ENCODE peak calls at places on chromosomes 3 and 15, in five cellular contexts. One of them, this sample, is unnamed.

GRCh38 chr15:54567408-54568040 is 589.3 kb downstream of the UNC13C start:
- DNase-seq in dorsolateral prefrontal cortex: no peak
- DNase-seq in esophagus squamous epithelium: no peak
- DNase-seq in endothelial cell of umbilical vein: no peak
- DNase-seq in mesendoderm: no peak
- DNase-seq in this sample: no peak

GRCh38 chr15:91852741-91853500 is 587 bp upstream of the SLCO3A1 start:
- DNase-seq in dorsolateral prefrontal cortex: peak
- DNase-seq in esophagus squamous epithelium: peak
- DNase-seq in endothelial cell of umbilical vein: peak
- DNase-seq in mesendoderm: peak
- DNase-seq in this sample: peak

GRCh38 chr3:64728428-64728827 is 40.6 kb upstream of the ADAMTS9 start:
- DNase-seq in dorsolateral prefrontal cortex: no peak
- DNase-seq in esophagus squamous epithelium: no peak
- DNase-seq in endothelial cell of umbilical vein: no peak
- DNase-seq in mesendoderm: no peak
- DNase-seq in this sample: no peak

GRCh38 chr3:41323860-41324259 is 124.6 kb downstream of the CTNNB1 start:
- DNase-seq in dorsolateral prefrontal cortex: no peak
- DNase-seq in esophagus squamous epithelium: no peak
- DNase-seq in endothelial cell of umbilical vein: no peak
- DNase-seq in mesendoderm: peak
- DNase-seq in this sample: no peak

GRCh38 chr3:13832130-13832529 is 47.7 kb downstream of the WNT7A start:
- DNase-seq in dorsolateral prefrontal cortex: no peak
- DNase-seq in esophagus squamous epithelium: no peak
- DNase-seq in endothelial cell of umbilical vein: no peak
- DNase-seq in mesendoderm: no peak
- DNase-seq in this sample: no peak

GRCh38 chr3:150312018-150312657 is 96.0 kb upstream of the TSC22D2 start:
- DNase-seq in dorsolateral prefrontal cortex: no peak
- DNase-seq in esophagus squamous epithelium: no peak
- DNase-seq in endothelial cell of umbilical vein: no peak
- DNase-seq in mesendoderm: no peak
- DNase-seq in this sample: no peak

GRCh38 chr15:57224664-57225063 is 151.6 kb upstream of the CGNL1 start:
- DNase-seq in dorsolateral prefrontal cortex: no peak
- DNase-seq in esophagus squamous epithelium: no peak
- DNase-seq in endothelial cell of umbilical vein: no peak
- DNase-seq in mesendoderm: no peak
- DNase-seq in this sample: no peak

GRCh38 chr3:142999881-143000280 is 1.5 kb upstream of the U2SURP start:
- DNase-seq in dorsolateral prefrontal cortex: no peak
- DNase-seq in esophagus squamous epithelium: no peak
- DNase-seq in endothelial cell of umbilical vein: no peak
- DNase-seq in mesendoderm: peak
- DNase-seq in this sample: no peak

GRCh38 chr3:126131881-126132750 is 48.2 kb upstream of the SLC41A3 start:
- DNase-seq in dorsolateral prefrontal cortex: no peak
- DNase-seq in esophagus squamous epithelium: no peak
- DNase-seq in endothelial cell of umbilical vein: no peak
- DNase-seq in mesendoderm: no peak
- DNase-seq in this sample: peak

GRCh38 chr3:141000691-141001090 is 50.5 kb upstream of the SPSB4 start:
- DNase-seq in dorsolateral prefrontal cortex: no peak
- DNase-seq in esophagus squamous epithelium: no peak
- DNase-seq in endothelial cell of umbilical vein: no peak
- DNase-seq in mesendoderm: peak
- DNase-seq in this sample: no peak

GRCh38 chr3:61924065-61924740 is 362.8 kb downstream of the PTPRG start:
- DNase-seq in dorsolateral prefrontal cortex: no peak
- DNase-seq in esophagus squamous epithelium: no peak
- DNase-seq in endothelial cell of umbilical vein: peak
- DNase-seq in mesendoderm: no peak
- DNase-seq in this sample: no peak

GRCh38 chr3:100057716-100058575 is 56.4 kb downstream of the FILIP1L start:
- DNase-seq in dorsolateral prefrontal cortex: no peak
- DNase-seq in esophagus squamous epithelium: no peak
- DNase-seq in endothelial cell of umbilical vein: no peak
- DNase-seq in mesendoderm: no peak
- DNase-seq in this sample: no peak

GRCh38 chr3:57142335-57142734 is 22.8 kb downstream of the IL17RD start:
- DNase-seq in dorsolateral prefrontal cortex: no peak
- DNase-seq in esophagus squamous epithelium: no peak
- DNase-seq in endothelial cell of umbilical vein: no peak
- DNase-seq in mesendoderm: peak
- DNase-seq in this sample: no peak

GRCh38 chr15:34853001-34853758 is 57.8 kb upstream of the ACTC1 start:
- DNase-seq in dorsolateral prefrontal cortex: no peak
- DNase-seq in esophagus squamous epithelium: no peak
- DNase-seq in endothelial cell of umbilical vein: peak
- DNase-seq in mesendoderm: peak
- DNase-seq in this sample: no peak

GRCh38 chr15:82680200-82681102 is 29.2 kb downstream of the AP3B2 start:
- DNase-seq in dorsolateral prefrontal cortex: no peak
- DNase-seq in esophagus squamous epithelium: no peak
- DNase-seq in endothelial cell of umbilical vein: no peak
- DNase-seq in mesendoderm: peak
- DNase-seq in this sample: peak

GRCh38 chr3:197465996-197466549 is 89.7 kb downstream of the BDH1 start:
- DNase-seq in dorsolateral prefrontal cortex: no peak
- DNase-seq in esophagus squamous epithelium: no peak
- DNase-seq in endothelial cell of umbilical vein: peak
- DNase-seq in mesendoderm: no peak
- DNase-seq in this sample: no peak

GRCh38 chr15:62850318-62850717 is 192.2 kb upstream of the TPM1 start:
- DNase-seq in dorsolateral prefrontal cortex: no peak
- DNase-seq in esophagus squamous epithelium: no peak
- DNase-seq in endothelial cell of umbilical vein: no peak
- DNase-seq in mesendoderm: no peak
- DNase-seq in this sample: no peak

GRCh38 chr3:171788546-171789351 is 21.5 kb downstream of the PLD1 start:
- DNase-seq in dorsolateral prefrontal cortex: no peak
- DNase-seq in esophagus squamous epithelium: no peak
- DNase-seq in endothelial cell of umbilical vein: peak
- DNase-seq in mesendoderm: peak
- DNase-seq in this sample: no peak

GRCh38 chr3:69094467-69095205 is 9.9 kb downstream of the ARL6IP5 start:
- DNase-seq in dorsolateral prefrontal cortex: no peak
- DNase-seq in esophagus squamous epithelium: no peak
- DNase-seq in endothelial cell of umbilical vein: no peak
- DNase-seq in mesendoderm: no peak
- DNase-seq in this sample: no peak

GRCh38 chr3:156664285-156665178 is 9.9 kb upstream of the TIPARP start:
- DNase-seq in dorsolateral prefrontal cortex: no peak
- DNase-seq in esophagus squamous epithelium: no peak
- DNase-seq in endothelial cell of umbilical vein: peak
- DNase-seq in mesendoderm: no peak
- DNase-seq in this sample: no peak

GRCh38 chr15:68378595-68378994 is 53.4 kb downstream of the ITGA11 start:
- DNase-seq in dorsolateral prefrontal cortex: no peak
- DNase-seq in esophagus squamous epithelium: no peak
- DNase-seq in endothelial cell of umbilical vein: no peak
- DNase-seq in mesendoderm: no peak
- DNase-seq in this sample: no peak

GRCh38 chr15:31843426-31844055 is 186.8 kb upstream of the CHRNA7 start:
- DNase-seq in dorsolateral prefrontal cortex: peak
- DNase-seq in esophagus squamous epithelium: no peak
- DNase-seq in endothelial cell of umbilical vein: no peak
- DNase-seq in mesendoderm: no peak
- DNase-seq in this sample: no peak

GRCh38 chr15:69794643-69795461 is 302.9 kb downstream of the TLE3 start:
- DNase-seq in dorsolateral prefrontal cortex: no peak
- DNase-seq in esophagus squamous epithelium: no peak
- DNase-seq in endothelial cell of umbilical vein: no peak
- DNase-seq in mesendoderm: peak
- DNase-seq in this sample: no peak

GRCh38 chr3:185896565-185896964 is 41.2 kb downstream of the TRA2B start:
- DNase-seq in dorsolateral prefrontal cortex: no peak
- DNase-seq in esophagus squamous epithelium: no peak
- DNase-seq in endothelial cell of umbilical vein: no peak
- DNase-seq in mesendoderm: no peak
- DNase-seq in this sample: no peak

GRCh38 chr15:101505610-101506337 is 16.3 kb upstream of the PCSK6 start:
- DNase-seq in dorsolateral prefrontal cortex: no peak
- DNase-seq in esophagus squamous epithelium: no peak
- DNase-seq in endothelial cell of umbilical vein: no peak
- DNase-seq in mesendoderm: no peak
- DNase-seq in this sample: no peak

GRCh38 chr3:86826292-86826691 is 164.7 kb downstream of the VGLL3 start:
- DNase-seq in dorsolateral prefrontal cortex: no peak
- DNase-seq in esophagus squamous epithelium: no peak
- DNase-seq in endothelial cell of umbilical vein: no peak
- DNase-seq in mesendoderm: no peak
- DNase-seq in this sample: no peak

GRCh38 chr3:181363231-181363630 is 348.5 kb upstream of the SOX2 start:
- DNase-seq in dorsolateral prefrontal cortex: no peak
- DNase-seq in esophagus squamous epithelium: no peak
- DNase-seq in endothelial cell of umbilical vein: no peak
- DNase-seq in mesendoderm: peak
- DNase-seq in this sample: no peak

GRCh38 chr3:82495655-82496054 is 734.2 kb upstream of the GBE1 start:
- DNase-seq in dorsolateral prefrontal cortex: no peak
- DNase-seq in esophagus squamous epithelium: no peak
- DNase-seq in endothelial cell of umbilical vein: no peak
- DNase-seq in mesendoderm: no peak
- DNase-seq in this sample: no peak

GRCh38 chr3:146507331-146508120 is 36.9 kb downstream of the PLSCR1 start:
- DNase-seq in dorsolateral prefrontal cortex: no peak
- DNase-seq in esophagus squamous epithelium: no peak
- DNase-seq in endothelial cell of umbilical vein: peak
- DNase-seq in mesendoderm: peak
- DNase-seq in this sample: no peak

GRCh38 chr3:155404486-155404885 is 111.0 kb upstream of the STRIT1 start:
- DNase-seq in dorsolateral prefrontal cortex: no peak
- DNase-seq in esophagus squamous epithelium: no peak
- DNase-seq in endothelial cell of umbilical vein: no peak
- DNase-seq in mesendoderm: no peak
- DNase-seq in this sample: no peak

GRCh38 chr3:102354818-102355515 is 79.8 kb upstream of the ZPLD1 start:
- DNase-seq in dorsolateral prefrontal cortex: no peak
- DNase-seq in esophagus squamous epithelium: no peak
- DNase-seq in endothelial cell of umbilical vein: peak
- DNase-seq in mesendoderm: peak
- DNase-seq in this sample: no peak

GRCh38 chr3:138694287-138695007 is 85.9 kb downstream of the FAIM start:
- DNase-seq in dorsolateral prefrontal cortex: no peak
- DNase-seq in esophagus squamous epithelium: no peak
- DNase-seq in endothelial cell of umbilical vein: peak
- DNase-seq in mesendoderm: peak
- DNase-seq in this sample: no peak

DNA sequence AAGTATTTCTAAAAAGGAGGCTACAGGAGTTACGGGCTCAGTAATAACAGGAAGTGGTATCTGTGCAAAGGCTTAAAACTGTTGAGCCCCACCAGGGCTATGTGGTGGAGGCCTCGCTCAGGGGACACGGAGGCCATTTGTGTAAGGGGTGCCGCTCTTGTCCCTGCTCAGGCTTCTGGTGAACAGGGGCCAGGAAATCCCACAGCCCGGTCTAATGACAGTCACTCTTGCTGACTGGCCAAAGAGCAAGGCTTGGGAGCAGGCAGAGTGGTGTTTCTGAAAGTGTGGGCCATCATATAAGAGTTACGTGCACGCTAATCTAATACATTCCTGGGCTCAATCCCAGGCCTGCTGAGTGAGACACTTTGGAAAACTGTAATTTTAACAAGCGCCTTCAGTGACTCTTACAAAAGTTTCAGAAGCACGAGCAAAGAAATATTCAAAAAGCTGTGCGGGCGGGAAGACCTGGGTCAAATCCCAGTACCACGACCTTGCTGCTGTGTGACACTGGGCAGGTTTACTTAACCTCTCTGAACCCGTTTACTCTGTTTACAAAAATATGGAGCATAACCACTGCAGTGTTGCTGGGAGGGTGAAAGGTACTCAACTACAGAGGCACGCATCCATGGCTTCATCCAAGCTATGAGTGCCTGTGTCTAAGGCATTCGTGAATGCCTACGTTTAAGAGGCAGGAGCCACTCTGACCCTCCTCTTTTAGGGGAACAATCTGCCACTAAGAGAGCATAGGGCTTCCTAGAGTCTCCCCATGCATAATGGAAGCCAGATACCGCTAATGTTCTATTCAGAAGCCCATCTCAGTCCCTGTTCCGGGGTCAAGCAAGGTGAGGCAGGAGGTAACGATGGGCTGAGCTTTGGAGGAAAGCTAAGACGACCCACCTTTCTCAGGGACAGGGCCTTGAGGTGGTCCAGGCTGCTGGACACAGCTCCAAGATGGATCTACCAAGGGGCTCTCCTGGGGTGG is 2.0 kb downstream of the ATP10A start:
- DNase-seq in dorsolateral prefrontal cortex: no peak
- DNase-seq in esophagus squamous epithelium: no peak
- DNase-seq in endothelial cell of umbilical vein: no peak
- DNase-seq in mesendoderm: no peak
- DNase-seq in this sample: no peak
- H3K27ac ChIP-seq in dorsolateral prefrontal cortex: peak
- H3K27ac ChIP-seq in esophagus squamous epithelium: peak
- H3K27ac ChIP-seq in endothelial cell of umbilical vein: no peak
- H3K27ac ChIP-seq in mesendoderm: no peak
- H3K27ac ChIP-seq in this sample: peak

GRCh38 chr15:29568840-29569532 is 253.3 kb downstream of the TJP1 start:
- DNase-seq in dorsolateral prefrontal cortex: peak
- DNase-seq in esophagus squamous epithelium: no peak
- DNase-seq in endothelial cell of umbilical vein: no peak
- DNase-seq in mesendoderm: peak
- DNase-seq in this sample: no peak
- H3K4me3 ChIP-seq in dorsolateral prefrontal cortex: no peak
- H3K4me3 ChIP-seq in esophagus squamous epithelium: no peak
- H3K4me3 ChIP-seq in endothelial cell of umbilical vein: no peak
- H3K4me3 ChIP-seq in mesendoderm: no peak
- H3K4me3 ChIP-seq in this sample: no peak

GRCh38 chr15:86849563-86849962 is 769.9 kb downstream of the AGBL1 start:
- DNase-seq in dorsolateral prefrontal cortex: no peak
- DNase-seq in esophagus squamous epithelium: no peak
- DNase-seq in endothelial cell of umbilical vein: no peak
- DNase-seq in mesendoderm: no peak
- DNase-seq in this sample: no peak
- H3K27ac ChIP-seq in dorsolateral prefrontal cortex: peak
- H3K27ac ChIP-seq in esophagus squamous epithelium: no peak
- H3K27ac ChIP-seq in endothelial cell of umbilical vein: no peak
- H3K27ac ChIP-seq in mesendoderm: no peak
- H3K27ac ChIP-seq in this sample: no peak

GRCh38 chr3:114758828-114759709 is 388.0 kb downstream of the ZBTB20 start:
- DNase-seq in dorsolateral prefrontal cortex: no peak
- DNase-seq in esophagus squamous epithelium: no peak
- DNase-seq in endothelial cell of umbilical vein: no peak
- DNase-seq in mesendoderm: no peak
- DNase-seq in this sample: no peak
- H3K4me3 ChIP-seq in dorsolateral prefrontal cortex: peak
- H3K4me3 ChIP-seq in esophagus squamous epithelium: peak
- H3K4me3 ChIP-seq in endothelial cell of umbilical vein: no peak
- H3K4me3 ChIP-seq in mesendoderm: no peak
- H3K4me3 ChIP-seq in this sample: peak

GRCh38 chr3:50341537-50341936 is 901 bp upstream of the RASSF1 start:
- DNase-seq in dorsolateral prefrontal cortex: no peak
- DNase-seq in esophagus squamous epithelium: no peak
- DNase-seq in endothelial cell of umbilical vein: no peak
- DNase-seq in mesendoderm: no peak
- DNase-seq in this sample: peak
- H3K27ac ChIP-seq in dorsolateral prefrontal cortex: peak
- H3K27ac ChIP-seq in esophagus squamous epithelium: peak
- H3K27ac ChIP-seq in endothelial cell of umbilical vein: no peak
- H3K27ac ChIP-seq in mesendoderm: no peak
- H3K27ac ChIP-seq in this sample: peak

This sample was measured in lower lobe of right lung.